ENCODE peak calls at places on chromosomes 2 and 18, in seven cellular contexts. M is NT2/D1; P is right atrium auricular region; V is astrocyte of the spinal cord; Z is tibial artery; B is effector memory CD4-positive, alpha-beta T cell; C is fibroblast of pulmonary artery. K is an unnamed sample.

GRCh38 chr18:13915391-13915790 is at the start of gene MC2R:
- DNase-seq in Z (no peak), C (no peak), B (no peak), P (no peak), M (no peak), V (no peak), K (no peak)

GRCh38 chr2:209787416-209787815 is 15.8 kb downstream of the UNC80 start:
- DNase-seq in M (no peak), Z (no peak), B (no peak), P (no peak), C (no peak), V (no peak), K (no peak)

GRCh38 chr2:128775401-128776285 is 457.0 kb upstream of the HS6ST1 start:
- DNase-seq in P (peak), Z (peak), C (no peak), V (no peak), B (no peak), M (no peak), K (no peak)

GRCh38 chr18:71027531-71027930 is 738.7 kb downstream of the SOCS6 start:
- DNase-seq in V (no peak), P (no peak), M (no peak), B (no peak), Z (no peak), C (no peak), K (no peak)

GRCh38 chr2:212536385-212537310 is 2.0 kb downstream of the ERBB4 start:
- DNase-seq in V (no peak), C (no peak), P (no peak), B (no peak), Z (peak), M (no peak), K (no peak)

GRCh38 chr2:58608146-58608545 is 367.0 kb upstream of the FANCL start:
- DNase-seq in Z (no peak), P (no peak), M (no peak), B (no peak), C (no peak), V (no peak), K (no peak)

GRCh38 chr18:9835112-9835755 is 50.5 kb upstream of the TXNDC2 start:
- DNase-seq in P (no peak), M (peak), Z (no peak), V (no peak), B (no peak), C (no peak), K (no peak)

GRCh38 chr2:121722479-121722878 is 14.2 kb downstream of the NIFK start:
- DNase-seq in P (no peak), Z (no peak), C (peak), M (no peak), V (peak), B (no peak), K (peak)

GRCh38 chr2:11764359-11764758 is 17.9 kb downstream of the LPIN1 start:
- DNase-seq in Z (no peak), C (no peak), P (no peak), M (no peak), V (no peak), B (no peak), K (no peak)

GRCh38 chr18:13612111-13612997 is 114.0 kb downstream of the FAM210A start:
- DNase-seq in Z (no peak), M (no peak), P (peak), B (peak), C (no peak), V (no peak), K (no peak)

GRCh38 chr2:239013670-239013960 is 165.7 kb downstream of the TWIST2 start:
- DNase-seq in Z (no peak), M (no peak), B (no peak), C (no peak), P (no peak), V (no peak), K (no peak)

GRCh38 chr18:13137939-13138821 is 80.4 kb upstream of the LDLRAD4 start:
- DNase-seq in C (peak), P (peak), B (peak), M (no peak), Z (peak), V (no peak), K (no peak)

GRCh38 chr18:8615397-8616025 is 6.3 kb downstream of the RAB12 start:
- DNase-seq in C (peak), M (no peak), V (peak), B (no peak), Z (peak), P (no peak), K (peak)

GRCh38 chr2:9110893-9111569 is 95.6 kb upstream of the ASAP2 start:
- DNase-seq in B (no peak), C (no peak), V (peak), Z (no peak), M (peak), P (no peak), K (no peak)

GRCh38 chr18:70397259-70397925 is 108.5 kb downstream of the SOCS6 start:
- DNase-seq in B (no peak), P (no peak), Z (no peak), M (no peak), C (no peak), V (no peak), K (peak)

GRCh38 chr2:74020717-74021406 is 36.2 kb downstream of the TET3 start:
- DNase-seq in Z (peak), C (no peak), M (no peak), P (no peak), B (no peak), V (no peak), K (no peak)

GRCh38 chr18:23969664-23970063 is 44.9 kb upstream of the TTC39C start:
- DNase-seq in V (no peak), B (no peak), C (no peak), P (no peak), M (no peak), Z (no peak), K (no peak)

GRCh38 chr2:102110596-102111334 is 31.8 kb upstream of the IL1R1 start:
- DNase-seq in V (no peak), C (no peak), P (no peak), M (no peak), B (no peak), Z (no peak), K (no peak)

GRCh38 chr18:36412778-36413177 is 115.3 kb downstream of the FHOD3 start:
- DNase-seq in P (no peak), V (peak), Z (no peak), C (peak), B (no peak), M (no peak), K (no peak)

GRCh38 chr2:73257425-73258125 is 23.5 kb downstream of the CCT7 start:
- DNase-seq in B (no peak), P (no peak), Z (peak), V (no peak), C (no peak), M (no peak), K (no peak)

GRCh38 chr2:10519067-10519740 is 71.1 kb upstream of the ODC1 start:
- DNase-seq in B (no peak), V (no peak), P (no peak), Z (no peak), M (no peak), C (no peak), K (no peak)

GRCh38 chr18:72544092-72544886 is at the start of gene CBLN2:
- DNase-seq in Z (no peak), M (peak), V (peak), C (peak), P (no peak), B (no peak), K (peak)

GRCh38 chr2:11011359-11011758 is 99.6 kb downstream of the KCNF1 start:
- DNase-seq in M (no peak), C (no peak), P (peak), B (no peak), V (no peak), Z (no peak), K (no peak)

GRCh38 chr2:232103140-232103737 is 141.7 kb downstream of the DIS3L2 start:
- DNase-seq in V (peak), Z (no peak), P (no peak), C (peak), M (no peak), B (no peak), K (no peak)

GRCh38 chr18:23106575-23106974 is 28.7 kb upstream of the CABLES1 start:
- DNase-seq in B (no peak), V (peak), C (peak), Z (no peak), P (no peak), M (no peak), K (peak)

GRCh38 chr2:160293401-160293911 is 93.4 kb upstream of the ITGB6 start:
- DNase-seq in M (no peak), V (peak), Z (no peak), B (no peak), P (no peak), C (peak), K (peak)

GRCh38 chr18:34611904-34612303 is 98.2 kb upstream of the DTNA start:
- DNase-seq in M (no peak), P (no peak), V (no peak), C (no peak), B (no peak), Z (no peak), K (no peak)

GRCh38 chr2:45728458-45728942 is 77.0 kb downstream of the PRKCE start:
- DNase-seq in V (no peak), Z (no peak), P (no peak), M (no peak), B (no peak), C (no peak), K (no peak)

GRCh38 chr18:59383831-59384230 is 24.8 kb upstream of the LMAN1 start:
- DNase-seq in Z (no peak), P (no peak), M (no peak), V (no peak), C (no peak), B (no peak), K (no peak)

DNA sequence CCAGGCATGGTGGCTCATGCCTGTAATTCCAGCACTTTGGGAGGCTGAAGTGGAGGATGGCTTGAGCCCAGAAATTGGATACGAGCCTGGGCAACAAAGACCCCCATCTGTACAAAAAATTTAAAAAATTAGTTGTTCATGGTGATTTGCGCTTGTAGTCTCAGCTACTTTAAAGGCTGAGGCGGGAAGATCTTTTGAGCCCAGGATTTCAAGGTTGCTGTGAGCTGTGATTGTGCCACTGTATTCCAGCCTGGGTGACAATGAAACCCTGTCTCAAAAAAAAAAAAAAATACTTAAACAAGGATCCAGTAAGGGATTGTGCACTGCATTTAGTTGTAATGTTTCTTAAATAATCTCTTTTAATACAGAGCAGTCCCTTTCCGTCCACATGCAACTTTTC is 21.6 kb downstream of the HAT1 start:
- DNase-seq in P (no peak), C (no peak), V (no peak), M (no peak), Z (no peak), B (no peak), K (no peak)
- H3K4me3 ChIP-seq in P (no peak), C (no peak), V (no peak), M (no peak), Z (no peak), B (no peak), K (no peak)

GRCh38 chr2:207156045-207156444 is 9.7 kb downstream of the KLF7 start:
- DNase-seq in B (no peak), C (no peak), P (no peak), Z (no peak), V (no peak), M (no peak), K (no peak)
- H3K4me3 ChIP-seq in B (no peak), C (no peak), P (no peak), Z (no peak), V (no peak), M (no peak), K (no peak)

DNA sequence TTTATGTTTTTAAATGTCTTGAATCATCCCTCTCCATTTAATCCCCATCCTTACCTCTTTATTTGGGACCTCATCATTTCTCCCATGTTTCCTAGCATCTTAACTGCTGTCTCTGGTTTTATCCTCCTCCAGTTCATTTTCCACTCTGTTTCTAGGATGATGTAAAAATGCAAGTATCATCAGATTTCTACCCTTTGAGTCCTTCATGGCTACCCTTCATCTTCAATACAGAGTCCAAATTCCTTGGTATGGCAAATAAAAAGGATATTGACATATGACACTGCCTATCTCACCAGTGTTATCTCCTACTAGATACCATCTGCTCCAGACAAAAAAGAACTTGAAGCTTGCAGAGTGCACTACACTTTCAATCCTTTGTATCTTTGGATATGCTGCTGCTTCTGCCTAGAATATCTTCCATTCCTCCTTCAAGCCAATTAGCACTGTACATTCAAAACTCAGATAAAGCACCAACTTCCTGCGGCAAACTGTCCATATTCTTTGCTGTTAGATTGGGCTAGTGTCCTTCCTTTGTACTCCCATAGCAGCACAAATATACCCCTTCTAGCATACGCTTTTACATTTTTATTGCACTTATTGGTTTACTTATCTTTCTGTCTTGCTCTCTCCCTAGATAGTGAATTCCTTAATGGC is 24.6 kb upstream of the TLK1 start:
- DNase-seq in Z (no peak), P (no peak), V (no peak), B (no peak), M (no peak), C (no peak), K (no peak)
- H3K4me3 ChIP-seq in Z (no peak), P (no peak), V (no peak), B (no peak), M (no peak), C (no peak), K (no peak)

GRCh38 chr2:181576431-181576830 is 80.5 kb downstream of the CERKL start:
- DNase-seq in C (no peak), V (no peak), Z (no peak), M (no peak), P (no peak), B (no peak), K (no peak)
- H3K4me3 ChIP-seq in C (no peak), V (no peak), Z (no peak), M (no peak), P (no peak), B (no peak), K (no peak)

GRCh38 chr18:49561127-49561376 is 805 bp upstream of the LIPG start:
- DNase-seq in V (no peak), Z (no peak), M (no peak), B (no peak), P (no peak), C (no peak), K (no peak)

GRCh38 chr18:49561377-49562193 is at the start of gene LIPG:
- DNase-seq in C (peak), M (no peak), V (peak), B (peak), Z (no peak), P (no peak), K (no peak)

GRCh38 chr18:49563701-49564100 is 1.8 kb downstream of the LIPG start:
- DNase-seq in M (no peak), P (no peak), Z (no peak), B (no peak), V (no peak), C (no peak), K (no peak)

GRCh38 chr18:49563130-49563540 is 1.3 kb downstream of the LIPG start:
- DNase-seq in M (no peak), B (no peak), P (no peak), Z (no peak), V (no peak), C (no peak), K (no peak)

GRCh38 chr18:49562481-49563129 is 748 bp downstream of the LIPG start:
- DNase-seq in M (no peak), V (no peak), P (no peak), C (no peak), Z (no peak), B (no peak), K (no peak)
- H3K4me3 ChIP-seq in M (peak), V (peak), P (no peak), C (peak), Z (peak), B (peak), K (no peak)

GRCh38 chr2:216107320-216107719 is 1.8 kb upstream of the XRCC5 start:
- DNase-seq in Z (no peak), B (no peak), M (no peak), V (no peak), C (no peak), P (no peak), K (no peak)
- H3K4me3 ChIP-seq in Z (no peak), B (no peak), M (no peak), V (peak), C (no peak), P (no peak), K (no peak)

DNA sequence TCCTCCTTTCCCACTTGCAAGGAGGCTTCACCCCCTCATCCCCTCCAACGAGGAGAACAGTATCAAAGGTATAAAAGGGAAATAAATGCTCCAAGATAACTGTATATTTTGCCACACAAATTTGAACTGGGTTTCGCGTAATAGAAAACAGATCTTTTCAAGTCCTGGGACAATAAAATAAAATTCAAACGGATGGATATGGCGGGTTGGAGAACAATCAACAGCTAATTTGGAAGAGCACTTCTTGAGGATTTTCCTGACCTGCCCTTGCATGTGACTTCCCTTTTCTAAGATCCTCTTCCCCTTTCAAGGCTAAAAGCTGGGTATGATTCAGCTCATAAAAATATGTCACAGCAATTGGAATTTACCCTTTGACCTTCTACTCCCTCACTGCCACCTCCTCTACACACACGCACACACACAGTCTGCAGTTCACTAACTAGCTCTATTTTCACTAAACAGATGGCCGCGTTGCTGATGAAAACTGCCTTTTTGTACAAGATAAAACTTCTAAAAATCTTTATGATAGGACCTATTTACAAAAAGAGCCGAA is 386.9 kb downstream of the FIGN start:
- DNase-seq in C (peak), B (no peak), M (no peak), V (peak), Z (no peak), P (no peak), K (peak)
- H3K4me3 ChIP-seq in C (peak), B (no peak), M (peak), V (peak), Z (peak), P (peak), K (peak)

DNA sequence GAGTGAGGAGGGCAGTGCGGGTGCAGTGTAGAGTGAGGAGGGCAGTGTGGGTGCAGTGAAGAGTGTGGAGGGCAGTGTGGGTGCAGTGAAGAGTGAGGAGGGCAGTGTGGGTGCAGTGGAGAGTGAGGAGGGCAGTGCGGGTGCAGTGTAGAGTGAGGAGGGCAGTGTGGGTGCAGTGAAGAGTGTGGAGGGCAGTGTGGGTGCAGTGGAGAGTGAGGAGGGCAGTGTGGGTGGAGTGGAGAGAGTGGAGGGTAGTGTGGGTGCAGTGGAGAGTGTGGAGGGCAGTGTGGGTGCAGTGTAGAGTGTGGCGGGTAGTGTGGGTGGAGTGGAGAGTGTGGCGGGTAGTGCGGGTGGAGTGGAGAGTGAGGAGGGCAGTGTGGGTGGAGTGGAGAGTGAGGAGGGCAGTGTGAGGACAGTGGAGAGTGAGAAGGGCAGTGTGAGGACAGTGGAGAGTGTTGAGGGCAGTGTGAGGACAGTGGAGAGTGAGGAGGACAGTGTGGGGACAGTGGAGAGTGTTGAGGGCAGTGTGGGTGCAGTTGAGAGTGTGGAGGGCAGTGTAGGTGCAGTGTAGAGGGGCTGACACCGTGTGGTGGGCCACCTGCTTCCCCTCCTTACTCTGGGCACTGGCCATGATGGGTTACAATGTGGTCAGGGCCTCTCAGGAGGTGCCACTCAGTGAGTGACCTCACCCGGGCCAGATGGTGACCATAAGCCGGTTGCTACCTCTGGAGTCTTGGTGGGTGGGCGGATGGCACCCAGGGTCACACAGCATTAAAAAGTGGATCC is 28.5 kb downstream of the INPP4A start:
- DNase-seq in C (no peak), M (no peak), B (no peak), P (no peak), V (no peak), Z (peak), K (no peak)
- H3K4me3 ChIP-seq in C (no peak), M (no peak), B (peak), P (no peak), V (no peak), Z (no peak), K (no peak)

GRCh38 chr18:25348361-25349130 is 3.4 kb downstream of the ZNF521 start:
- DNase-seq in M (no peak), V (no peak), Z (no peak), C (no peak), B (no peak), P (no peak), K (no peak)
- H3K4me3 ChIP-seq in M (peak), V (peak), Z (peak), C (peak), B (no peak), P (peak), K (peak)

GRCh38 chr2:64640153-64641044 is 13.3 kb downstream of the SERTAD2 start:
- DNase-seq in C (peak), Z (no peak), M (peak), V (no peak), B (no peak), P (no peak), K (no peak)
- H3K4me3 ChIP-seq in C (no peak), Z (no peak), M (no peak), V (no peak), B (no peak), P (no peak), K (no peak)

K was measured in MG63.